ENCODE peak calls at places on chromosomes 5 and 9, in seven cellular contexts. Q is WERI-Rb-1, R is fibroblast of mammary gland, W is adrenal gland, X is fibroblast of pulmonary artery, P is IMR-90, H is Panc1. C is an unnamed sample.

GRCh38 chr5:114782869-114783268 is 386.8 kb downstream of the TRIM36 start:
- DNase-seq in Q (peak), R (peak), W (no peak), X (no peak), P (no peak), H (no peak), C (peak)

GRCh38 chr5:178281321-178281720 is 48.7 kb upstream of the PHYKPL start:
- DNase-seq in Q (no peak), R (no peak), W (no peak), X (no peak), P (no peak), H (no peak), C (no peak)

GRCh38 chr9:110030632-110031031 is 177.3 kb downstream of the C9orf152 start:
- DNase-seq in Q (no peak), R (peak), W (no peak), X (peak), P (peak), H (no peak), C (no peak)

GRCh38 chr5:173391031-173391430 is 62.8 kb upstream of the STC2 start:
- DNase-seq in Q (no peak), R (no peak), W (no peak), X (no peak), P (no peak), H (no peak), C (no peak)

GRCh38 chr9:16671591-16672137 is 198.8 kb downstream of the BNC2 start:
- DNase-seq in Q (no peak), R (peak), W (no peak), X (peak), P (peak), H (no peak), C (no peak)

GRCh38 chr5:68418680-68419079 is 203.1 kb downstream of the PIK3R1 start:
- DNase-seq in Q (no peak), R (no peak), W (no peak), X (no peak), P (no peak), H (no peak), C (no peak)

GRCh38 chr5:106874531-106874930 is 796.2 kb downstream of the EFNA5 start:
- DNase-seq in Q (no peak), R (no peak), W (no peak), X (no peak), P (no peak), H (no peak), C (no peak)

GRCh38 chr9:105441761-105442160 is 6.1 kb upstream of the FSD1L start:
- DNase-seq in Q (no peak), R (no peak), W (peak), X (peak), P (no peak), H (no peak), C (no peak)

GRCh38 chr9:74952281-74953151 is at the start of gene C9orf40:
- DNase-seq in Q (peak), R (peak), W (peak), X (peak), P (peak), H (peak), C (peak)

GRCh38 chr5:142324377-142324870 is 397 bp downstream of the SPRY4 start:
- DNase-seq in Q (no peak), R (peak), W (peak), X (no peak), P (no peak), H (no peak), C (peak)

GRCh38 chr5:57705769-57706168 is 223.2 kb upstream of the ACTBL2 start:
- DNase-seq in Q (no peak), R (no peak), W (no peak), X (no peak), P (no peak), H (no peak), C (no peak)

GRCh38 chr5:141994737-141995136 is 18.1 kb downstream of the GNPDA1 start:
- DNase-seq in Q (no peak), R (no peak), W (no peak), X (no peak), P (no peak), H (no peak), C (no peak)

GRCh38 chr5:17258429-17258828 is 41.0 kb downstream of the BASP1 start:
- DNase-seq in Q (no peak), R (peak), W (no peak), X (no peak), P (peak), H (no peak), C (no peak)

GRCh38 chr5:111367081-111367480 is 142.9 kb downstream of the CAMK4 start:
- DNase-seq in Q (no peak), R (peak), W (no peak), X (peak), P (no peak), H (no peak), C (no peak)

GRCh38 chr5:174271316-174271715 is 225.8 kb downstream of the NSG2 start:
- DNase-seq in Q (no peak), R (no peak), W (no peak), X (no peak), P (no peak), H (no peak), C (no peak)

GRCh38 chr5:33588654-33589372 is 148.0 kb downstream of the TARS1 start:
- DNase-seq in Q (peak), R (no peak), W (no peak), X (no peak), P (no peak), H (no peak), C (no peak)

GRCh38 chr9:81632599-81632998 is 56.7 kb downstream of the TLE1 start:
- DNase-seq in Q (no peak), R (peak), W (no peak), X (peak), P (peak), H (no peak), C (no peak)

GRCh38 chr9:129483467-129484324 is 137.2 kb downstream of the C9orf50 start:
- DNase-seq in Q (peak), R (peak), W (peak), X (peak), P (peak), H (no peak), C (peak)

GRCh38 chr9:135079018-135079417 is 8.4 kb upstream of the OLFM1 start:
- DNase-seq in Q (no peak), R (no peak), W (peak), X (no peak), P (no peak), H (no peak), C (no peak)

GRCh38 chr5:107812570-107813141 is 141.9 kb upstream of the EFNA5 start:
- DNase-seq in Q (no peak), R (peak), W (no peak), X (peak), P (peak), H (no peak), C (peak)

GRCh38 chr9:135320943-135321342 is 158.6 kb upstream of the PPP1R26 start:
- DNase-seq in Q (no peak), R (no peak), W (no peak), X (no peak), P (no peak), H (no peak), C (no peak)

GRCh38 chr9:121745396-121745695 is 93.9 kb downstream of the DAB2IP start:
- DNase-seq in Q (no peak), R (no peak), W (no peak), X (no peak), P (no peak), H (no peak), C (no peak)

GRCh38 chr9:121743441-121744001 is 92.1 kb downstream of the DAB2IP start:
- DNase-seq in Q (peak), R (peak), W (peak), X (peak), P (peak), H (no peak), C (peak)

GRCh38 chr9:121744687-121745395 is 93.4 kb downstream of the DAB2IP start:
- DNase-seq in Q (no peak), R (no peak), W (no peak), X (no peak), P (peak), H (no peak), C (no peak)

GRCh38 chr9:121742923-121743322 is 91.5 kb downstream of the DAB2IP start:
- DNase-seq in Q (no peak), R (no peak), W (no peak), X (no peak), P (no peak), H (no peak), C (no peak)

GRCh38 chr9:121744002-121744686 is 92.7 kb downstream of the DAB2IP start:
- DNase-seq in Q (peak), R (peak), W (peak), X (peak), P (peak), H (no peak), C (peak)
- TF ChIP-seq CTCF in Q (peak), R (peak), W (peak), X (peak), P (peak), H (peak), C (peak)

DNA sequence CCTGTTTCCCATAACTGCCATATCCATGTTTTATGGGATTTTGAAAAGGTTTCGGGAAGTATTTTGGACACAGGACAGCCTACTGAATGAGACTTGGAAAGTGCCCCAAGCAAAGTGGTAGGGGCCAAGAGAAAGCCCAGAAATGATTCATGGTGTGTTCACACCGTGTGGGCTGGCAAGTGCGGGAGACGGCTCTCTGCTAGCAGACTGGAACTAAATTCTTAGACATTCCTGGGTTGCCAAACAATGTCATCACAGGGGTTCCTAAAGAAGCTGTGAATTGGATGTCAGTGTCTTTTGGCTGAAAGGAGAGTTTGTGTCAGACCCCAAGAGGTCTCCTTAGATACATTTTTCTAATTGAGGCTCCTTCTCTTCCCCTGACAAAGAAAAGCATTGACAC is 125.3 kb upstream of the ADAMTS16 start:
- DNase-seq in Q (no peak), R (peak), W (no peak), X (no peak), P (no peak), H (no peak), C (no peak)
- H3K4me3 ChIP-seq in Q (no peak), R (no peak), W (no peak), X (no peak), P (no peak), H (no peak), C (no peak)

GRCh38 chr9:95226921-95227320 is 90.6 kb downstream of the FANCC start:
- DNase-seq in Q (no peak), R (peak), W (no peak), X (no peak), P (no peak), H (no peak), C (no peak)

GRCh38 chr9:95225016-95225745 is 92.3 kb downstream of the FANCC start:
- DNase-seq in Q (no peak), R (peak), W (no peak), X (no peak), P (peak), H (no peak), C (no peak)

GRCh38 chr9:95224371-95225015 is 93.0 kb downstream of the FANCC start:
- DNase-seq in Q (no peak), R (peak), W (no peak), X (peak), P (peak), H (no peak), C (no peak)

GRCh38 chr9:95229230-95229933 is 88.1 kb downstream of the FANCC start:
- DNase-seq in Q (no peak), R (no peak), W (no peak), X (no peak), P (no peak), H (no peak), C (no peak)

GRCh38 chr9:95230046-95230445 is 87.5 kb downstream of the FANCC start:
- DNase-seq in Q (no peak), R (no peak), W (no peak), X (no peak), P (no peak), H (no peak), C (no peak)
- TF ChIP-seq CTCF in Q (peak), R (no peak), W (no peak), X (no peak), P (no peak), H (no peak), C (no peak)

DNA sequence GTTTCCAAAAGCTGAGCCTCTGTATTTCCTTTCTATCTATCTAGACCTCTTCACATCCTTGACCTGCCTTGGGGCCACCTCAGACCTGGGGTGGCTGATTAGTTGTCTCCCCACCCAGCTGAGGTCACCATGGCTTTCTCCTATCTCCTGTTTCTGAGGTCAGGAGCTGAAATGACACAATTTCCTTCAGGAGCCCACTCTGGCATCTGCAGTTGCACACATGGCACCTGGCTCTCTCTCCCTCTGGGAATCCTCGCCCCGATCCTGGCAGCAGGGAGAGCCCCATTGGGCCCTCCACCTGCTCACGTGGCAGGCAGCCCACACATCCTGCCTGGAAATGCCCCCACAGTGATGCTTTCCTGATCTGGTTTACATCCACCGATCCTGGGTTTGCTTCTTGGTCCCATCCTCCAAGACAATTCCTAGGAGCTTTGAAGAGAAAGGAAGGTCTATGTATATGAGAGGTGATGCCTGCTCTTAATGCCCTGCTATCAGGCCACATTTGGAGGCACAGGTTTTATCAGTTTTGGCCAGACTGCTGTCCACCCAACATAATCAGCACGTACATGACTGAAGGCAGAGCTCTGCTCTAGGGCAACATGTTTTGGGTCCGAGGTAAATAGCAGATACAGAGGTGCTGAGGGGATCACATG is 53.7 kb downstream of the MARCHF3 start:
- DNase-seq in Q (no peak), R (no peak), W (no peak), X (no peak), P (no peak), H (no peak), C (no peak)
- H3K4me3 ChIP-seq in Q (no peak), R (no peak), W (no peak), X (no peak), P (no peak), H (no peak), C (no peak)